ENCODE peak calls at places on chromosomes 16 and 17, in nine cellular contexts. B is ovary, S is body of pancreas, R is heart left ventricle, I is stomach, C is HCT116, X is prostate gland, E is adrenal gland, F is breast epithelium. Y is an unnamed sample. For H3K36me3, the result is how much of the 10 kb centered on the place peaks cover.

GRCh38 chr16:8751481-8752311 is 45.7 kb downstream of the TMEM186 start:
- DNase-seq in B (no peak), S (peak), R (no peak), I (no peak), C (peak), X (no peak), E (no peak), F (no peak), Y (no peak)

GRCh38 chr17:9002610-9003354 is 18.5 kb upstream of the NTN1 start:
- DNase-seq in B (no peak), S (peak), R (peak), I (no peak), C (no peak), X (peak), E (peak), F (no peak), Y (no peak)

GRCh38 chr17:62179525-62180161 is 114.6 kb upstream of the MED13 start:
- DNase-seq in B (no peak), S (no peak), R (no peak), I (no peak), C (peak), X (no peak), E (no peak), F (no peak), Y (no peak)

GRCh38 chr17:64150237-64151015 is 20.5 kb upstream of the ERN1 start:
- DNase-seq in B (no peak), S (peak), R (no peak), I (peak), C (no peak), X (no peak), E (peak), F (peak), Y (peak)

GRCh38 chr17:28864991-28865849 is 10.4 kb downstream of the ERAL1 start:
- DNase-seq in B (no peak), S (no peak), R (no peak), I (peak), C (no peak), X (no peak), E (no peak), F (no peak), Y (no peak)

GRCh38 chr17:32783602-32784001 is 93.3 kb downstream of the MYO1D start:
- DNase-seq in B (no peak), S (no peak), R (no peak), I (no peak), C (peak), X (peak), E (no peak), F (no peak), Y (no peak)

GRCh38 chr16:65394306-65394705 is 272.4 kb upstream of the CDH11 start:
- DNase-seq in B (no peak), S (no peak), R (no peak), I (no peak), C (no peak), X (no peak), E (no peak), F (no peak), Y (no peak)

GRCh38 chr16:16096161-16096857 is 127.0 kb downstream of the ABCC6 start:
- DNase-seq in B (peak), S (peak), R (peak), I (no peak), C (no peak), X (peak), E (peak), F (no peak), Y (no peak)

GRCh38 chr16:30382398-30383015 is at the start of gene SEPTIN1:
- DNase-seq in B (no peak), S (no peak), R (no peak), I (no peak), C (no peak), X (no peak), E (no peak), F (no peak), Y (no peak)

GRCh38 chr17:82956726-82957468 is 117.1 kb upstream of the ZNF750 start:
- DNase-seq in B (peak), S (no peak), R (no peak), I (peak), C (no peak), X (no peak), E (no peak), F (peak), Y (peak)

GRCh38 chr17:46154151-46154816 is 38.9 kb downstream of the KANSL1 start:
- DNase-seq in B (no peak), S (no peak), R (no peak), I (no peak), C (no peak), X (no peak), E (no peak), F (no peak), Y (peak)

GRCh38 chr17:32495347-32496253 is 8.8 kb downstream of the CDK5R1 start:
- DNase-seq in B (peak), S (peak), R (peak), I (no peak), C (no peak), X (no peak), E (no peak), F (no peak), Y (peak)

GRCh38 chr16:68228652-68229051 is 7.3 kb downstream of the ESRP2 start:
- DNase-seq in B (no peak), S (no peak), R (no peak), I (peak), C (no peak), X (no peak), E (no peak), F (no peak), Y (no peak)

GRCh38 chr17:77356109-77356689 is 215.4 kb downstream of the SEC14L1 start:
- DNase-seq in B (no peak), S (no peak), R (peak), I (peak), C (peak), X (no peak), E (peak), F (no peak), Y (peak)

GRCh38 chr17:4497101-4497824 is 1.4 kb upstream of the SPNS2 start:
- DNase-seq in B (no peak), S (peak), R (no peak), I (no peak), C (no peak), X (no peak), E (no peak), F (no peak), Y (peak)

GRCh38 chr17:12927001-12927400 is 90.8 kb downstream of the ELAC2 start:
- DNase-seq in B (no peak), S (no peak), R (no peak), I (no peak), C (no peak), X (no peak), E (no peak), F (no peak), Y (no peak)

GRCh38 chr16:48720266-48720665 is 110.3 kb upstream of the N4BP1 start:
- DNase-seq in B (no peak), S (no peak), R (no peak), I (no peak), C (no peak), X (no peak), E (no peak), F (no peak), Y (no peak)

GRCh38 chr16:30663038-30663437 is 4.8 kb downstream of the FBRS start:
- DNase-seq in B (no peak), S (no peak), R (no peak), I (no peak), C (no peak), X (no peak), E (no peak), F (no peak), Y (no peak)

GRCh38 chr16:80500116-80500859 is 40.5 kb upstream of the DYNLRB2 start:
- DNase-seq in B (no peak), S (no peak), R (no peak), I (no peak), C (no peak), X (no peak), E (no peak), F (no peak), Y (no peak)

DNA sequence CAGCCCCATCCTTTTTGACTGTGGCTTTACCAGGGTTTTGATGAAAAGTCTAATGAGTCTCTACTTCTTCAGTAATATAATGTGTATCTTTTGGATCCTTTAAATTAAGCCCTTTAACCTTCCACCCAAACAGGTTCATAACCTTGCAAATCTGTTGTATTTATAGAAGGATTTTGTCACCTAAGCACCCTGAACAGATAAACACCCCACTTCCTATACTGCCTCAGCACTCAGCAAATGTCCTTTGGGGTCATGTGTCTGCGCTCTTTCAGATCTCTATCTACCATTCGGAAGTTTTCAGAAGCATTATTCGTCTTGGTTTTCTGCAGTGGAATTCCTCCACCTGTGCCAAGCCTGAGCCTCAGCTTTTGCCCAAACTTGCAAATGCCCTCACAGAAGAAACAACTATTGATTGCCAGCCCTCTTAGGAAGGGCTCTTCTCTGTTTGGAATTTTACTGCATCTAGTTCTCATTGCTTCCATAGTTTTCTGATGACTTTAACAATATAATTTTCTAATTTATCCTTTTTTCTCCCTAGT is 214.8 kb upstream of the KCNJ16 start:
- DNase-seq in B (no peak), S (no peak), R (no peak), I (no peak), C (no peak), X (peak), E (no peak), F (no peak), Y (no peak)
- H3K36me3 ChIP-seq in B (under half), S (under half), R (under half), I (under half), C (under half), X (under half), E (under half), F (under half), Y (under half)

GRCh38 chr16:27313422-27314160 is at the start of gene IL4R:
- DNase-seq in B (peak), S (peak), R (peak), I (peak), C (peak), X (peak), E (peak), F (no peak), Y (peak)
- TF ChIP-seq POLR2A in B (no peak), S (peak), R (no peak), I (no peak), C (no peak), X (peak), E (peak), F (no peak), Y (peak)

GRCh38 chr16:58563775-58564174 is 48.5 kb downstream of the SETD6 start:
- DNase-seq in B (no peak), S (no peak), R (no peak), I (no peak), C (no peak), X (no peak), E (no peak), F (no peak), Y (no peak)
- H3K4me3 ChIP-seq in B (no peak), S (no peak), R (no peak), I (no peak), C (no peak), X (no peak), E (no peak), F (no peak), Y (no peak)

GRCh38 chr17:30278032-30278431 is 13.7 kb downstream of the BLMH start:
- DNase-seq in B (no peak), S (peak), R (no peak), I (peak), C (no peak), X (no peak), E (peak), F (no peak), Y (no peak)

GRCh38 chr17:30273373-30273772 is 18.4 kb downstream of the BLMH start:
- DNase-seq in B (no peak), S (no peak), R (no peak), I (no peak), C (no peak), X (no peak), E (no peak), F (no peak), Y (no peak)

GRCh38 chr17:30271102-30271501 is 20.6 kb downstream of the BLMH start:
- DNase-seq in B (no peak), S (no peak), R (no peak), I (no peak), C (no peak), X (no peak), E (peak), F (no peak), Y (no peak)

GRCh38 chr17:30275911-30276310 is 15.8 kb downstream of the BLMH start:
- DNase-seq in B (no peak), S (no peak), R (no peak), I (no peak), C (no peak), X (no peak), E (no peak), F (no peak), Y (no peak)

DNA sequence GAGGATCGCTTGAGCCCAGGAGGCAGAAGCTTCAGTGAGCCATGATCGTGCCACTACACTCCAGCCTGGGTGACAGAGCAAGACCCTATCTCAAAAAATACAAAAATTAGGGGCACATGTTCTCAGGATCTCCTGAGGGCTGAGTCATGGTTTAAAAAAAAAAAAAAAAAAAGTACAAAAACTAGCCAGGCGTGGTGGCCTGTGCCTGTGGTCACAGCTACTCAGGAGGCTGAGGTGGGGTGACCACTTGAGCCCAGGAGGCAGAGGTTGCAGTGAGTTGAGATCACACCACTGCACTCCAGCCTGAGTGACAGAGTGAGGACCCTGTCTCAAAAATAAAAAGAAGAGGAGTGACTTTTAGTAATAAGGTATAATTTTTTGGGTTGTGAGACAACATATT is 16.9 kb downstream of the BLMH start:
- DNase-seq in B (no peak), S (no peak), R (no peak), I (no peak), C (no peak), X (no peak), E (no peak), F (no peak), Y (no peak)
- H3K36me3 ChIP-seq in B (under half), S (under half), R (half or more), I (under half), C (under half), X (under half), E (under half), F (under half), Y (under half)

GRCh38 chr17:81018044-81018802 is 16.7 kb upstream of the BAIAP2 start:
- DNase-seq in B (peak), S (peak), R (no peak), I (no peak), C (no peak), X (peak), E (no peak), F (no peak), Y (peak)
- TF ChIP-seq POLR2A in B (no peak), S (no peak), R (no peak), I (no peak), C (no peak), X (peak), E (no peak), F (no peak), Y (no peak)

GRCh38 chr17:17710355-17710727 is 29.1 kb downstream of the RAI1 start:
- DNase-seq in B (no peak), S (no peak), R (no peak), I (no peak), C (no peak), X (no peak), E (no peak), F (no peak), Y (no peak)

GRCh38 chr17:17709815-17710321 is 28.6 kb downstream of the RAI1 start:
- DNase-seq in B (no peak), S (no peak), R (no peak), I (no peak), C (no peak), X (no peak), E (no peak), F (no peak), Y (no peak)

GRCh38 chr17:17710728-17711541 is 29.7 kb downstream of the RAI1 start:
- DNase-seq in B (peak), S (peak), R (no peak), I (peak), C (peak), X (peak), E (peak), F (peak), Y (no peak)

GRCh38 chr17:17712268-17712924 is 31.1 kb downstream of the RAI1 start:
- DNase-seq in B (no peak), S (no peak), R (no peak), I (no peak), C (no peak), X (no peak), E (no peak), F (no peak), Y (no peak)

GRCh38 chr17:17711708-17712141 is 30.5 kb downstream of the RAI1 start:
- DNase-seq in B (no peak), S (no peak), R (no peak), I (peak), C (no peak), X (no peak), E (no peak), F (no peak), Y (no peak)
- H3K4me3 ChIP-seq in B (no peak), S (no peak), R (no peak), I (no peak), C (no peak), X (no peak), E (no peak), F (no peak), Y (no peak)

GRCh38 chr16:84665359-84665758 is 17.0 kb downstream of the KLHL36 start:
- DNase-seq in B (no peak), S (no peak), R (no peak), I (no peak), C (no peak), X (no peak), E (no peak), F (no peak), Y (no peak)

GRCh38 chr16:84661418-84662060 is 13.2 kb downstream of the KLHL36 start:
- DNase-seq in B (peak), S (no peak), R (no peak), I (no peak), C (no peak), X (no peak), E (no peak), F (no peak), Y (no peak)

GRCh38 chr16:84665843-84666242 is 17.5 kb downstream of the KLHL36 start:
- DNase-seq in B (no peak), S (no peak), R (no peak), I (no peak), C (no peak), X (no peak), E (no peak), F (no peak), Y (no peak)

GRCh38 chr16:84662471-84662870 is 14.2 kb downstream of the KLHL36 start:
- DNase-seq in B (no peak), S (no peak), R (no peak), I (no peak), C (no peak), X (no peak), E (no peak), F (no peak), Y (no peak)

DNA sequence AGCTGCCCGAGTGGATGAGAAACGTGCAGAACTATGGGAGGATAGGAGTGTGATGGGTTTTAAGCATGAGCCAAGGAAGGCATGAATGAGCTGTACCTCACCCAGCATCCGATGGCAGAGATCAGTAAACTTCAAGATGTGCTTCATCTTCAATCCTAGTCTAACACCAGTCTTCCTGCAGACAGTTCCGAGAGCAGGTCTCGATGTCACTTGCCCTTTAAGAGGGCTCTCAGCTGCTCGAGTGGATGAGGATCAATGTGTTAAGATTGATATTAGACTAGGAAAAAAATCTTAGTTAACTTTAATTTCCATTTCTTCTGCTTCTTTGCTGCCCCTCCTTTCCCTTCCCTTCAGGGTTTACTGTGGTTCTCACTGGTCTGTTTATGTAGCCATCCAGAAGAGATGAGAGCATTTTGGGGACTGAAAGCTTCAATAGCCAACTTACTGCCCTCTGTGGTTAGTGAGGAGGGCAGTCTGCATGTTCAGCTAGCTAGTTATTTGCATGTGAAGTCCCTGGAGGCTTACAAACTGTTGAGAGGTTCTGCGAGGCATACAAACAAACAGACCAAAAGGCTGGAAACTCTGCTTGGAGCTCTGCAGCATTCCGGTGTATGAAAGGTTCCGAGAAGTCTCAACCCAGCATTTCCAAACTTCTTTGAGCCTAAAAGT is 15.3 kb downstream of the KLHL36 start:
- DNase-seq in B (no peak), S (no peak), R (no peak), I (no peak), C (no peak), X (no peak), E (no peak), F (no peak), Y (no peak)
- H3K36me3 ChIP-seq in B (under half), S (under half), R (half or more), I (half or more), C (under half), X (under half), E (under half), F (under half), Y (under half)